ENCODE peak calls at places on chromosomes 13 and 19, in eight cellular contexts. V is right atrium auricular region, L is mesothelial cell of epicardium, M is lower lobe of right lung, U is GM10248, C is breast epithelium, E is foreskin fibroblast, Y is choroid plexus epithelial cell. H is an unnamed sample.

GRCh38 chr19:7870571-7871279 is 3.5 kb downstream of the PRR36 start:
- DNase-seq in V (no peak), L (peak; percentile 64), M (no peak), U (peak; percentile 69), C (no peak), E (peak; percentile 50), Y (peak; percentile 47), H (peak; percentile 78)

GRCh38 chr13:51666839-51667238 is 82.6 kb downstream of the WDFY2 start:
- DNase-seq in V (no peak), L (no peak), M (no peak), U (no peak), C (no peak), E (no peak), Y (no peak), H (no peak)

GRCh38 chr13:112643759-112644459 is 45.9 kb upstream of the ATP11A start:
- DNase-seq in V (no peak), L (no peak), M (peak; percentile 84), U (no peak), C (peak; percentile 31), E (no peak), Y (no peak), H (no peak)

GRCh38 chr19:30293051-30293785 is 79.0 kb upstream of the ZNF536 start:
- DNase-seq in V (no peak), L (no peak), M (no peak), U (no peak), C (no peak), E (no peak), Y (no peak), H (no peak)

GRCh38 chr19:48330012-48330681 is 4.8 kb downstream of the EMP3 start:
- DNase-seq in V (no peak), L (peak; percentile 83), M (peak; percentile 87), U (peak; percentile 79), C (peak; percentile 91), E (no peak), Y (no peak), H (peak; percentile 87)

GRCh38 chr19:7395793-7396192 is 47.1 kb downstream of the ARHGEF18 start:
- DNase-seq in V (no peak), L (no peak), M (no peak), U (no peak), C (no peak), E (no peak), Y (peak; percentile 18), H (no peak)

GRCh38 chr13:85313761-85314503 is 485.3 kb downstream of the SLITRK6 start:
- DNase-seq in V (no peak), L (no peak), M (no peak), U (no peak), C (no peak), E (peak; percentile 83), Y (peak; percentile 18), H (no peak)

GRCh38 chr13:33464345-33464744 is 178.8 kb upstream of the STARD13 start:
- DNase-seq in V (no peak), L (no peak), M (no peak), U (no peak), C (no peak), E (no peak), Y (no peak), H (no peak)

GRCh38 chr19:14149509-14149994 is 13.2 kb upstream of the ASF1B start:
- DNase-seq in V (peak; percentile 87), L (no peak), M (peak; percentile 76), U (peak; percentile 55), C (peak; percentile 67), E (peak; percentile 65), Y (no peak), H (no peak)

GRCh38 chr13:57763689-57764088 is 132.1 kb downstream of the PCDH17 start:
- DNase-seq in V (no peak), L (no peak), M (no peak), U (no peak), C (no peak), E (no peak), Y (no peak), H (no peak)

GRCh38 chr13:30415430-30416030 is 6.8 kb upstream of the UBE2L5 start:
- DNase-seq in V (no peak), L (no peak), M (no peak), U (no peak), C (no peak), E (peak; percentile 22), Y (no peak), H (no peak)

GRCh38 chr13:44620057-44620456 is 43.9 kb upstream of the TSC22D1 start:
- DNase-seq in V (no peak), L (no peak), M (no peak), U (no peak), C (no peak), E (peak; percentile 83), Y (no peak), H (no peak)

GRCh38 chr19:49106648-49107135 is 7.5 kb upstream of the LIN7B start:
- DNase-seq in V (no peak), L (peak; percentile 72), M (peak; percentile 71), U (no peak), C (no peak), E (peak; percentile 72), Y (peak; percentile 66), H (no peak)

GRCh38 chr19:48493718-48494515 is 17.7 kb downstream of the LMTK3 start:
- DNase-seq in V (no peak), L (no peak), M (no peak), U (no peak), C (no peak), E (no peak), Y (no peak), H (no peak)

GRCh38 chr13:107370036-107370785 is 802.3 kb upstream of the ARGLU1 start:
- DNase-seq in V (no peak), L (no peak), M (no peak), U (no peak), C (no peak), E (peak; percentile 4), Y (peak; percentile 76), H (no peak)

GRCh38 chr13:84946144-84946543 is 853.1 kb downstream of the SLITRK6 start:
- DNase-seq in V (no peak), L (no peak), M (no peak), U (no peak), C (no peak), E (no peak), Y (peak; percentile 4), H (no peak)

GRCh38 chr19:49803529-49803856 is 9.6 kb downstream of the FUZ start:
- DNase-seq in V (no peak), L (no peak), M (no peak), U (no peak), C (no peak), E (no peak), Y (no peak), H (no peak)

GRCh38 chr19:16373079-16373478 is 48.5 kb downstream of the KLF2 start:
- DNase-seq in V (no peak), L (no peak), M (no peak), U (no peak), C (no peak), E (no peak), Y (no peak), H (no peak)

GRCh38 chr13:63636231-63636993 is 2220.8 kb upstream of the PCDH20 start:
- DNase-seq in V (no peak), L (no peak), M (no peak), U (no peak), C (no peak), E (peak; percentile 22), Y (peak; percentile 42), H (no peak)
- TF ChIP-seq CTCF in V (no peak), L (no peak), M (no peak), U (no peak), C (no peak), E (no peak), Y (peak; percentile 54), H (peak; percentile 40)

GRCh38 chr19:5542665-5543064 is 25.1 kb downstream of the TINCR start:
- DNase-seq in V (no peak), L (no peak), M (no peak), U (no peak), C (no peak), E (no peak), Y (peak; percentile 10), H (no peak)
- TF ChIP-seq CTCF in V (no peak), L (no peak), M (no peak), U (no peak), C (no peak), E (no peak), Y (peak; percentile 19), H (peak; percentile 17)

DNA sequence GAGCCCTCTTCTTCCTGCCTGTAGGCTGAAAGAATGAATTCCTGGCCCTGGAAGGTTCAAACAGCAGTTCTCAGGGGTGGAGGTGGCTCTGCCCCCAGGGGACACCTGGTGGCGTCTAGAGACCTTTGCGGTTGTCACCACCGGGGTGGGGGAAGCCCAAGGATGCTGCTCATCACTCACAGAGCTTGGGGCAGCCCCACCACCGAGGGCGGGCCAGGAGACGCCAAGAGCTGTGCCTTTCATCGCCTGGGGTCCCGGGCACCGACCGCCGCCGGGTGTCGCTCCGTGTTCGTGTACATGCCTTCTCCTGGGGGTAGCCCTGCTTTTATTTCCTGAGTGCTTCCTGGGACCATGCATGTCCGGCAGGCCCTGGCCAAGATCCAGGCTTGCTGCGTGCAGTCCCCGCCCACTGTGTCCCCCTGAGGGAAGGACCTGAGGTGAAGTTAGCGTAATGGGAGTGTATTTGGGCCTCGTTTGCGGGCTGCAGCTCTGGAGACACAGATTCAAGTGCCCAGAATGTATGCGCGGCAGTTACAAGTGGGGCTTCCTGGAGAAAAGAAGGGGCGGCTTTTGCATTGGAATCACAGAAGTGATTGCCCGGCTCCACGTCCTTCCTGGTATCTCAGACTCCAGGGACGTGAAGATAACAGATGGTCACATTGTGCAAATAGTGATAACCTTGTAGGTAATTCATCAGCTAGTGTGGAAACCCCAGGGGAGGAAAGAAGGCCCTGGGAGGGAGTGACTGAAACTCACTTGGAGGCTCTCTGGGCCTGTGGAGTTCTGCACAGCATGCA is 7.8 kb downstream of the DOT1L start:
- DNase-seq in V (no peak), L (no peak), M (peak; percentile 60), U (peak; percentile 88), C (no peak), E (no peak), Y (peak; percentile 54), H (no peak)
- TF ChIP-seq CTCF in V (no peak), L (no peak), M (no peak), U (peak; percentile 58), C (no peak), E (no peak), Y (peak; percentile 32), H (peak; percentile 9)

GRCh38 chr19:54297759-54298305 is 15.1 kb downstream of the LILRA5 start:
- DNase-seq in V (no peak), L (no peak), M (no peak), U (no peak), C (peak; percentile 25), E (peak; percentile 4), Y (peak; percentile 20), H (peak; percentile 55)
- TF ChIP-seq CTCF in V (no peak), L (no peak), M (no peak), U (no peak), C (no peak), E (no peak), Y (peak; percentile 40), H (no peak)

GRCh38 chr19:28500982-28501633 is 711.8 kb downstream of the UQCRFS1 start:
- DNase-seq in V (no peak), L (no peak), M (no peak), U (no peak), C (no peak), E (no peak), Y (no peak), H (no peak)
- TF ChIP-seq CTCF in V (no peak), L (no peak), M (no peak), U (no peak), C (no peak), E (no peak), Y (no peak), H (no peak)

H was measured in type B pancreatic cell.